ENCODE peak calls at places on chromosomes 5 and 9, in seven cellular contexts. One of them, this sample, is unnamed.
A peak's percentile ranks its signal among the peaks of the same experiment; 100 is the strongest.

GRCh38 chr9:85112933-85113418 is 443.4 kb downstream of the NTRK2 start:
- DNase-seq in IMR-90: no peak
- DNase-seq in neuronal stem cell: no peak
- DNase-seq in H9: no peak
- DNase-seq in mesenchymal stem cell: no peak
- DNase-seq in H1: no peak
- DNase-seq in trophoblast cell: no peak
- DNase-seq in this sample: no peak

GRCh38 chr5:109805472-109805871 is 115.7 kb downstream of the MAN2A1 start:
- DNase-seq in IMR-90: peak; percentile 33
- DNase-seq in neuronal stem cell: no peak
- DNase-seq in H9: no peak
- DNase-seq in mesenchymal stem cell: peak; percentile 10
- DNase-seq in H1: no peak
- DNase-seq in trophoblast cell: no peak
- DNase-seq in this sample: peak; percentile 63

GRCh38 chr5:142800776-142801494 is 30.8 kb downstream of the ARHGAP26 start:
- DNase-seq in IMR-90: no peak
- DNase-seq in neuronal stem cell: no peak
- DNase-seq in H9: no peak
- DNase-seq in mesenchymal stem cell: no peak
- DNase-seq in H1: no peak
- DNase-seq in trophoblast cell: no peak
- DNase-seq in this sample: no peak

GRCh38 chr5:172420215-172420934 is 34.0 kb downstream of the SH3PXD2B start:
- DNase-seq in IMR-90: peak; percentile 94
- DNase-seq in neuronal stem cell: no peak
- DNase-seq in H9: peak; percentile 70
- DNase-seq in mesenchymal stem cell: peak; percentile 62
- DNase-seq in H1: peak; percentile 59
- DNase-seq in trophoblast cell: peak; percentile 43
- DNase-seq in this sample: peak; percentile 83

GRCh38 chr5:23389543-23390215 is 117.7 kb upstream of the PRDM9 start:
- DNase-seq in IMR-90: no peak
- DNase-seq in neuronal stem cell: peak; percentile 67
- DNase-seq in H9: no peak
- DNase-seq in mesenchymal stem cell: no peak
- DNase-seq in H1: no peak
- DNase-seq in trophoblast cell: no peak
- DNase-seq in this sample: peak; percentile 71

GRCh38 chr5:140588311-140589070 is 23.9 kb downstream of the SLC35A4 start:
- DNase-seq in IMR-90: peak; percentile 37
- DNase-seq in neuronal stem cell: no peak
- DNase-seq in H9: no peak
- DNase-seq in mesenchymal stem cell: peak; percentile 83
- DNase-seq in H1: no peak
- DNase-seq in trophoblast cell: no peak
- DNase-seq in this sample: no peak

GRCh38 chr5:147565524-147565923 is 55.7 kb upstream of the DPYSL3 start:
- DNase-seq in IMR-90: peak; percentile 81
- DNase-seq in neuronal stem cell: no peak
- DNase-seq in H9: no peak
- DNase-seq in mesenchymal stem cell: peak; percentile 29
- DNase-seq in H1: no peak
- DNase-seq in trophoblast cell: no peak
- DNase-seq in this sample: peak; percentile 11

GRCh38 chr9:114473447-114473801 is 31.8 kb downstream of the WHRN start:
- DNase-seq in IMR-90: no peak
- DNase-seq in neuronal stem cell: no peak
- DNase-seq in H9: no peak
- DNase-seq in mesenchymal stem cell: no peak
- DNase-seq in H1: no peak
- DNase-seq in trophoblast cell: no peak
- DNase-seq in this sample: no peak

GRCh38 chr9:86488345-86488744 is 134.1 kb upstream of the TUT7 start:
- DNase-seq in IMR-90: no peak
- DNase-seq in neuronal stem cell: no peak
- DNase-seq in H9: no peak
- DNase-seq in mesenchymal stem cell: no peak
- DNase-seq in H1: no peak
- DNase-seq in trophoblast cell: no peak
- DNase-seq in this sample: no peak

GRCh38 chr5:20601678-20602100 is 613.7 kb upstream of the CDH18 start:
- DNase-seq in IMR-90: no peak
- DNase-seq in neuronal stem cell: no peak
- DNase-seq in H9: peak; percentile 90
- DNase-seq in mesenchymal stem cell: peak; percentile 7
- DNase-seq in H1: peak; percentile 54
- DNase-seq in trophoblast cell: no peak
- DNase-seq in this sample: peak; percentile 96

GRCh38 chr9:90773593-90773992 is 28.0 kb upstream of the SYK start:
- DNase-seq in IMR-90: no peak
- DNase-seq in neuronal stem cell: no peak
- DNase-seq in H9: no peak
- DNase-seq in mesenchymal stem cell: no peak
- DNase-seq in H1: no peak
- DNase-seq in trophoblast cell: no peak
- DNase-seq in this sample: peak; percentile 53

GRCh38 chr9:123437201-123437600 is 81.2 kb downstream of the CRB2 start:
- DNase-seq in IMR-90: no peak
- DNase-seq in neuronal stem cell: no peak
- DNase-seq in H9: peak; percentile 17
- DNase-seq in mesenchymal stem cell: no peak
- DNase-seq in H1: no peak
- DNase-seq in trophoblast cell: no peak
- DNase-seq in this sample: no peak

GRCh38 chr9:130631331-130632080 is 32.9 kb upstream of the PRDM12 start:
- DNase-seq in IMR-90: no peak
- DNase-seq in neuronal stem cell: no peak
- DNase-seq in H9: no peak
- DNase-seq in mesenchymal stem cell: no peak
- DNase-seq in H1: no peak
- DNase-seq in trophoblast cell: no peak
- DNase-seq in this sample: no peak

GRCh38 chr5:171595401-171595800 is 176.0 kb downstream of the FGF18 start:
- DNase-seq in IMR-90: no peak
- DNase-seq in neuronal stem cell: no peak
- DNase-seq in H9: no peak
- DNase-seq in mesenchymal stem cell: peak; percentile 2
- DNase-seq in H1: no peak
- DNase-seq in trophoblast cell: no peak
- DNase-seq in this sample: no peak

GRCh38 chr9:106643211-106643930 is 219.6 kb upstream of the ZNF462 start:
- DNase-seq in IMR-90: no peak
- DNase-seq in neuronal stem cell: no peak
- DNase-seq in H9: no peak
- DNase-seq in mesenchymal stem cell: peak; percentile 6
- DNase-seq in H1: no peak
- DNase-seq in trophoblast cell: peak; percentile 30
- DNase-seq in this sample: no peak

GRCh38 chr9:98357921-98358535 is 102.6 kb upstream of the TBC1D2 start:
- DNase-seq in IMR-90: peak; percentile 77
- DNase-seq in neuronal stem cell: no peak
- DNase-seq in H9: no peak
- DNase-seq in mesenchymal stem cell: no peak
- DNase-seq in H1: no peak
- DNase-seq in trophoblast cell: no peak
- DNase-seq in this sample: no peak

GRCh38 chr9:98765276-98765675 is 31.1 kb downstream of the ANKS6 start:
- DNase-seq in IMR-90: no peak
- DNase-seq in neuronal stem cell: no peak
- DNase-seq in H9: no peak
- DNase-seq in mesenchymal stem cell: no peak
- DNase-seq in H1: no peak
- DNase-seq in trophoblast cell: no peak
- DNase-seq in this sample: no peak

GRCh38 chr5:82307431-82307830 is 29.3 kb upstream of the RPS23 start:
- DNase-seq in IMR-90: no peak
- DNase-seq in neuronal stem cell: no peak
- DNase-seq in H9: no peak
- DNase-seq in mesenchymal stem cell: peak; percentile 7
- DNase-seq in H1: no peak
- DNase-seq in trophoblast cell: no peak
- DNase-seq in this sample: peak; percentile 48

GRCh38 chr5:94347130-94347529 is 271.3 kb downstream of the KIAA0825 start:
- DNase-seq in IMR-90: no peak
- DNase-seq in neuronal stem cell: no peak
- DNase-seq in H9: no peak
- DNase-seq in mesenchymal stem cell: no peak
- DNase-seq in H1: no peak
- DNase-seq in trophoblast cell: no peak
- DNase-seq in this sample: no peak

GRCh38 chr9:82116538-82116937 is 128.0 kb downstream of the SPATA31D1 start:
- DNase-seq in IMR-90: no peak
- DNase-seq in neuronal stem cell: no peak
- DNase-seq in H9: no peak
- DNase-seq in mesenchymal stem cell: no peak
- DNase-seq in H1: no peak
- DNase-seq in trophoblast cell: no peak
- DNase-seq in this sample: no peak

GRCh38 chr5:143206194-143207053 is 197.1 kb downstream of the NR3C1 start:
- DNase-seq in IMR-90: no peak
- DNase-seq in neuronal stem cell: no peak
- DNase-seq in H9: no peak
- DNase-seq in mesenchymal stem cell: no peak
- DNase-seq in H1: no peak
- DNase-seq in trophoblast cell: peak; percentile 74
- DNase-seq in this sample: no peak

GRCh38 chr5:17056056-17056690 is 120.1 kb upstream of the MYO10 start:
- DNase-seq in IMR-90: no peak
- DNase-seq in neuronal stem cell: no peak
- DNase-seq in H9: peak; percentile 34
- DNase-seq in mesenchymal stem cell: peak; percentile 35
- DNase-seq in H1: no peak
- DNase-seq in trophoblast cell: no peak
- DNase-seq in this sample: peak; percentile 64

GRCh38 chr9:124042168-124042775 is 30.7 kb downstream of the LHX2 start:
- DNase-seq in IMR-90: no peak
- DNase-seq in neuronal stem cell: no peak
- DNase-seq in H9: no peak
- DNase-seq in mesenchymal stem cell: no peak
- DNase-seq in H1: no peak
- DNase-seq in trophoblast cell: no peak
- DNase-seq in this sample: no peak

GRCh38 chr5:17302590-17302989 is 85.2 kb downstream of the BASP1 start:
- DNase-seq in IMR-90: no peak
- DNase-seq in neuronal stem cell: no peak
- DNase-seq in H9: no peak
- DNase-seq in mesenchymal stem cell: peak; percentile 28
- DNase-seq in H1: no peak
- DNase-seq in trophoblast cell: no peak
- DNase-seq in this sample: no peak

GRCh38 chr5:34053571-34054271 is 10.7 kb upstream of the C1QTNF3 start:
- DNase-seq in IMR-90: no peak
- DNase-seq in neuronal stem cell: no peak
- DNase-seq in H9: no peak
- DNase-seq in mesenchymal stem cell: no peak
- DNase-seq in H1: no peak
- DNase-seq in trophoblast cell: no peak
- DNase-seq in this sample: no peak

DNA sequence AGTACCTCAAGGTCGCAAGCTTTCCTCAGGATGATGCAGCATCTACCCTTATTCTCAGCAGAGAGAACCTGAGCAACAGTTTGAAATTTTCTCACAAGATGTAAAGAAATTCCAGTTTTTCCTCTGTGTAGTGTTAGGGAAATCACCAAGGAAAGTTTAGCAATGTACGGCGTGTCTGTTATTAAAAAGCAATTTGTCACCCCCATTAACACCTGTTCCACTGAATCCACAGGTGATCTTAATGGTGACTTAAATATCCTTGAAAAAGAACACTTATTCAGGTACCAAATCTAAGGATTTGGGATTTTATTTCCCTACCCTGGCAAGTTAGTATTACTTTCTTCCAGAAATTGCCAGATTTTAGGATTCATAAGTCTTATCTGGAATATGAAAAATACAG is 77.9 kb upstream of the ATP10B start:
- DNase-seq in IMR-90: no peak
- DNase-seq in neuronal stem cell: no peak
- DNase-seq in H9: no peak
- DNase-seq in mesenchymal stem cell: no peak
- DNase-seq in H1: no peak
- DNase-seq in trophoblast cell: no peak
- DNase-seq in this sample: no peak
- H3K4ac ChIP-seq in IMR-90: no peak overlapping the region
- H3K4ac ChIP-seq in neuronal stem cell: no peak overlapping the region
- H3K4ac ChIP-seq in H9: no peak overlapping the region
- H3K4ac ChIP-seq in mesenchymal stem cell: no peak overlapping the region
- H3K4ac ChIP-seq in H1: no peak overlapping the region
- H3K4ac ChIP-seq in trophoblast cell: no peak overlapping the region
- H3K4ac ChIP-seq in this sample: no peak overlapping the region

DNA sequence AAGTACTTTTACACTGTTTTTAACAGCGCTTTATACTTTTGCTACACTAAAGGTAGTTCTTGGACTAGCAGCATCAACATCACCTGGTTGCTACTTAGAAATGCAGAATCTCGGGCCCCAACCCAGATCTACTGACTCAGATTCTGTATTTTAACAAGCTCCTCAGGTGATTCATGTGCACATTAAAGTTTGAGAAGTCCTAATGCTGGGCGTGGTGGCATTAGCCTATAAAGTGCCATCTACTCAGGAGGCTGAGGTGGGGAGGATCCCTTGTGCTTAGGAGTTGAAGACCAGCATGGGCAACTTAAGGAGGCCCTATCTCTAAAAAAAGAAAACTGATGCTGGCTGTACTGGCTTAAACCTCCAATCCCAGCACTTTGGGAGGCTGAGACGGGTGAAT is 26.7 kb downstream of the TMEM252 start:
- DNase-seq in IMR-90: no peak
- DNase-seq in neuronal stem cell: no peak
- DNase-seq in H9: no peak
- DNase-seq in mesenchymal stem cell: no peak
- DNase-seq in H1: no peak
- DNase-seq in trophoblast cell: no peak
- DNase-seq in this sample: no peak
- H3K4ac ChIP-seq in IMR-90: no peak overlapping the region
- H3K4ac ChIP-seq in neuronal stem cell: no peak overlapping the region
- H3K4ac ChIP-seq in H9: no peak overlapping the region
- H3K4ac ChIP-seq in mesenchymal stem cell: no peak overlapping the region
- H3K4ac ChIP-seq in H1: no peak overlapping the region
- H3K4ac ChIP-seq in trophoblast cell: no peak overlapping the region
- H3K4ac ChIP-seq in this sample: no peak overlapping the region

GRCh38 chr5:150124596-150124995 is 31.0 kb downstream of the PDGFRB start:
- DNase-seq in IMR-90: no peak
- DNase-seq in neuronal stem cell: no peak
- DNase-seq in H9: no peak
- DNase-seq in mesenchymal stem cell: no peak
- DNase-seq in H1: no peak
- DNase-seq in trophoblast cell: no peak
- DNase-seq in this sample: no peak
- H3K4ac ChIP-seq in IMR-90: no peak overlapping the region
- H3K4ac ChIP-seq in neuronal stem cell: no peak overlapping the region
- H3K4ac ChIP-seq in H9: no peak overlapping the region
- H3K4ac ChIP-seq in mesenchymal stem cell: no peak overlapping the region
- H3K4ac ChIP-seq in H1: no peak overlapping the region
- H3K4ac ChIP-seq in trophoblast cell: no peak overlapping the region
- H3K4ac ChIP-seq in this sample: no peak overlapping the region

DNA sequence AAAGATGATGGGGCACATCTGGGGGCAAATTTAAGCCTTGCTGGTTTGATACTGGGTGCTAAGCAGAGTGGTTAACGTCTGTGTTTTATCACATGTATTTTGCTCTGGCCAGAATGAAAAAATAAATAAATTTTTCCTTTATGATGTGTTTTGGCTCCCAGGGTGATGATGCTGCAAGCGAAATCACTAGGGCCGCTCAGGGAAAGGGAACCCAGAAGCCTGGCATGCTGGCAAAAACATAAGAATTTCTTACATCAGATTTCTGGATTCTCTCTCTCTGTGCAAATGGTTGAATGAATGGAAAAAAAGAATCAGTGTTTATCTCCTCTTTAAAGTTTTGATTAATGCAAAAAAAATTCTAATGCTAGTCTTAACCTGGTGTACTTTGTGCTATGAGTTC is 1975.2 kb upstream of the C9orf72 start:
- DNase-seq in IMR-90: no peak
- DNase-seq in neuronal stem cell: no peak
- DNase-seq in H9: no peak
- DNase-seq in mesenchymal stem cell: no peak
- DNase-seq in H1: no peak
- DNase-seq in trophoblast cell: no peak
- DNase-seq in this sample: no peak
- H3K4ac ChIP-seq in IMR-90: no peak overlapping the region
- H3K4ac ChIP-seq in neuronal stem cell: no peak overlapping the region
- H3K4ac ChIP-seq in H9: no peak overlapping the region
- H3K4ac ChIP-seq in mesenchymal stem cell: no peak overlapping the region
- H3K4ac ChIP-seq in H1: no peak overlapping the region
- H3K4ac ChIP-seq in trophoblast cell: no peak overlapping the region
- H3K4ac ChIP-seq in this sample: no peak overlapping the region